ENCODE peak calls at places on chromosomes 11 and 22, in ten cellular contexts. E is adrenal gland, L is IMR-90, W is A549, H is heart left ventricle, P is uterus, I is spleen, K is Peyer's patch, Z is body of pancreas, Y is ovary. S is an unnamed sample.

GRCh38 chr11:12606597-12606996 is 67.6 kb upstream of the TEAD1 start:
- DNase-seq in E (no peak), L (peak; percentile 90), W (no peak), H (no peak), P (no peak), I (no peak), K (no peak), Z (no peak), Y (no peak), S (no peak)

GRCh38 chr11:29343465-29344333 is 673.1 kb downstream of the KCNA4 start:
- DNase-seq in E (peak; percentile 74), L (peak; percentile 34), W (peak; percentile 72), H (peak; percentile 48), P (peak; percentile 17), I (peak; percentile 71), K (peak; percentile 59), Z (peak; percentile 59), Y (no peak), S (peak; percentile 0)

GRCh38 chr11:130168105-130168504 is 8.5 kb downstream of the ST14 start:
- DNase-seq in E (no peak), L (peak; percentile 88), W (no peak), H (no peak), P (no peak), I (no peak), K (no peak), Z (no peak), Y (no peak), S (no peak)

GRCh38 chr11:62217191-62217748 is 8.8 kb downstream of the SCGB2A1 start:
- DNase-seq in E (no peak), L (no peak), W (peak; percentile 46), H (no peak), P (no peak), I (no peak), K (no peak), Z (no peak), Y (no peak), S (no peak)

GRCh38 chr11:2086239-2087040 is 52.7 kb downstream of the IGF2 start:
- DNase-seq in E (no peak), L (no peak), W (no peak), H (peak; percentile 20), P (no peak), I (peak; percentile 46), K (peak; percentile 24), Z (no peak), Y (no peak), S (no peak)

GRCh38 chr11:102530558-102530957 is at the start of gene MMP7:
- DNase-seq in E (no peak), L (peak; percentile 57), W (peak; percentile 59), H (no peak), P (no peak), I (no peak), K (no peak), Z (peak; percentile 25), Y (no peak), S (no peak)

GRCh38 chr11:62602141-62603071 is 741 bp upstream of the MTA2 start:
- DNase-seq in E (peak; percentile 87), L (peak; percentile 46), W (peak; percentile 37), H (peak; percentile 80), P (peak; percentile 67), I (peak; percentile 91), K (peak; percentile 77), Z (peak; percentile 71), Y (peak; percentile 83), S (no peak)

GRCh38 chr11:5297671-5298070 is 4.1 kb downstream of the OR51B4 start:
- DNase-seq in E (no peak), L (peak; percentile 65), W (no peak), H (no peak), P (no peak), I (no peak), K (no peak), Z (no peak), Y (no peak), S (no peak)

GRCh38 chr11:29321293-29322132 is 695.3 kb downstream of the KCNA4 start:
- DNase-seq in E (no peak), L (peak; percentile 94), W (peak; percentile 45), H (no peak), P (no peak), I (no peak), K (no peak), Z (no peak), Y (no peak), S (no peak)

GRCh38 chr11:927871-928270 is 2.2 kb downstream of the AP2A2 start:
- DNase-seq in E (no peak), L (no peak), W (no peak), H (no peak), P (no peak), I (no peak), K (no peak), Z (no peak), Y (no peak), S (no peak)

GRCh38 chr22:37989146-37990045 is 5.0 kb upstream of the SOX10 start:
- DNase-seq in E (no peak), L (no peak), W (no peak), H (no peak), P (no peak), I (no peak), K (no peak), Z (no peak), Y (no peak), S (no peak)

GRCh38 chr22:40396882-40397281 is 26.5 kb downstream of the SGSM3 start:
- DNase-seq in E (no peak), L (peak; percentile 88), W (no peak), H (no peak), P (no peak), I (no peak), K (no peak), Z (peak; percentile 94), Y (no peak), S (no peak)

GRCh38 chr11:11876458-11876857 is 34.7 kb downstream of the USP47 start:
- DNase-seq in E (no peak), L (no peak), W (peak; percentile 40), H (no peak), P (no peak), I (no peak), K (no peak), Z (no peak), Y (no peak), S (no peak)

GRCh38 chr22:20034143-20034542 is 13.2 kb downstream of the TANGO2 start:
- DNase-seq in E (no peak), L (no peak), W (no peak), H (no peak), P (no peak), I (no peak), K (no peak), Z (no peak), Y (no peak), S (no peak)

GRCh38 chr11:444397-445144 is 2.8 kb upstream of the ANO9 start:
- DNase-seq in E (peak; percentile 29), L (peak; percentile 22), W (no peak), H (peak; percentile 29), P (no peak), I (no peak), K (peak; percentile 85), Z (no peak), Y (peak; percentile 16), S (no peak)

GRCh38 chr11:77159219-77159936 is 31.3 kb downstream of the MYO7A start:
- DNase-seq in E (no peak), L (no peak), W (no peak), H (no peak), P (no peak), I (no peak), K (no peak), Z (no peak), Y (no peak), S (no peak)
- TF ChIP-seq POLR2A in E (no peak), L (no peak), W (no peak), H (no peak), P (no peak), I (no peak), K (no peak), Z (no peak), Y (no peak), S (no peak)

GRCh38 chr11:92225563-92226308 is 1.1 kb downstream of the FAT3 start:
- DNase-seq in E (no peak), L (no peak), W (no peak), H (no peak), P (no peak), I (no peak), K (no peak), Z (no peak), Y (no peak), S (no peak)
- H3K4me3 ChIP-seq in E (no peak overlapping the region), L (peak overlapping the region; percentile 47), W (peak overlapping the region; percentile 59), H (peak overlapping the region; percentile 58), P (peak overlapping the region; percentile 29), I (no peak overlapping the region), K (no peak overlapping the region), Z (no peak overlapping the region), Y (peak overlapping the region; percentile 26), S (peak overlapping the region; percentile 65)

DNA sequence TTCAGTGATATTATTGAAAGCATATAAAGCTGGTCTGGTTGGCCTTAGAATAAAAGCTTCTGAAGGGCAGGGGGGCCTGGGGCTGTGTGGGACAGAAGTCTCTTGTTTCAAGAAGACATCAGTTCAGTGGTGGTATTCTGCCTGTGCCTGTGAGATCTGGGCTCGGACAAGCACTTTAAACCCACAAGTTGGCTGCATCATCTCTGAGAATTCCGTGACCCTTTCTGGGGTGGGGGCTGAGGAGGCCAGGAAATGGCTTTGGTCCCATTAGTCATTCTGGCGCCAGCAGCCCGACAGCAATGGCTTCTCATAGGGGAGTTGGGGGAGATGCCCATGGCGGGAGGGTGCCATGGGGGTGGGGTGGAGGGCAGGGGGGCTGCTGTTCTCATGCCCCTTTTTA is 104.1 kb downstream of the PKNOX2 start:
- DNase-seq in E (no peak), L (peak; percentile 43), W (no peak), H (no peak), P (no peak), I (no peak), K (no peak), Z (no peak), Y (no peak), S (no peak)
- H3K4me1 ChIP-seq in E (no peaks in the 10 kb centered on the region), L (peaks cover 10% of the 10 kb centered on the region), W (no peaks in the 10 kb centered on the region), H (peaks cover 15% of the 10 kb centered on the region), P (peaks cover 3% of the 10 kb centered on the region), I (peaks cover 7% of the 10 kb centered on the region), K (no peaks in the 10 kb centered on the region), Z (peaks cover under 1% of the 10 kb centered on the region), Y (peaks cover 28% of the 10 kb centered on the region), S (no peaks in the 10 kb centered on the region)

DNA sequence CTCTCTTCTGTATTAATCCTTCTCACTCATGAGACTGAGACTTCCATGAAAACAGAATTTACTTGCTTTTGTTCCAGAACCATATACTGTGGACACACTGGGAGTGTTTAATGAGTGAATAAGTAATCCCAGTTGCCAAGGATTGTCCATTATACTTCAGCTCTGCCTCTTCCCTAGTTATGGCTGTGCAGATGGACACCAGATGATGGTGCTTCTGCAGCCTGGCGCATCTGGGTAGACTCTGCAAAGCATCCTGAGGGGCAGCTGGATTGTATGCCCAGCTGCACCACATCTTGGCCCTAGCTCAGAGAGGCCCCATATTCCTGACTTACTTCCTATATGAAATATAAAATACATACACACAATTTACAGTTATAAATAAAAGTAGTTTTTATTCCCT is 43.5 kb downstream of the DBX1 start:
- DNase-seq in E (no peak), L (no peak), W (no peak), H (no peak), P (no peak), I (no peak), K (no peak), Z (no peak), Y (no peak), S (no peak)
- TF ChIP-seq POLR2A in E (no peak), L (no peak), W (no peak), H (no peak), P (no peak), I (no peak), K (no peak), Z (no peak), Y (no peak), S (no peak)

S was measured in esophagus squamous epithelium.